ENCODE peak calls at places on chromosome 13, in four cellular contexts. E is breast epithelium, S is endothelial cell of umbilical vein, F is sigmoid colon. M is an unnamed sample.

GRCh38 chr13:31781064-31781463 is 41.7 kb downstream of the RXFP2 start:
- DNase-seq in E (no peak), S (no peak), F (no peak), M (no peak)

GRCh38 chr13:109779074-109779473 is 7.3 kb downstream of the IRS2 start:
- DNase-seq in S (no peak), F (no peak), E (no peak), M (no peak)

GRCh38 chr13:99432637-99433542 is 68.4 kb upstream of the TM9SF2 start:
- DNase-seq in S (peak; percentile 75), E (no peak), F (peak; percentile 87), M (peak; percentile 97)

GRCh38 chr13:38670627-38671026 is 16.2 kb upstream of the FREM2 start:
- DNase-seq in E (no peak), S (no peak), F (no peak), M (no peak)

GRCh38 chr13:34156841-34157365 is 339.0 kb downstream of the RFC3 start:
- DNase-seq in S (peak; percentile 99), F (peak; percentile 87), E (peak; percentile 77), M (peak; percentile 87)

GRCh38 chr13:97359181-97360057 is 74.5 kb upstream of the RAP2A start:
- DNase-seq in E (no peak), S (peak; percentile 81), F (peak; percentile 84), M (peak; percentile 71)

GRCh38 chr13:27125357-27126282 is 46.0 kb downstream of the USP12 start:
- DNase-seq in E (no peak), S (no peak), F (no peak), M (no peak)

GRCh38 chr13:90205081-90205480 is 1142.4 kb upstream of the MIR17HG start:
- DNase-seq in S (no peak), E (no peak), F (no peak), M (no peak)

GRCh38 chr13:31818236-31818635 is 78.9 kb downstream of the RXFP2 start:
- DNase-seq in F (no peak), S (no peak), E (no peak), M (no peak)

GRCh38 chr13:73167046-73167820 is 108.4 kb downstream of the KLF5 start:
- DNase-seq in E (no peak), F (no peak), S (no peak), M (no peak)

GRCh38 chr13:108734676-108735075 is 105.3 kb downstream of the MYO16 start:
- DNase-seq in E (no peak), F (no peak), S (no peak), M (no peak)

GRCh38 chr13:47146136-47146535 is 249.3 kb upstream of the HTR2A start:
- DNase-seq in F (no peak), S (no peak), E (no peak), M (no peak)

GRCh38 chr13:61810065-61810464 is 394.4 kb upstream of the PCDH20 start:
- DNase-seq in F (no peak), E (no peak), S (no peak), M (no peak)

GRCh38 chr13:113164492-113164891 is 6.0 kb downstream of the PROZ start:
- DNase-seq in F (no peak), S (no peak), E (no peak), M (no peak)

GRCh38 chr13:50831510-50831909 is 12.0 kb downstream of the DLEU7 start:
- DNase-seq in E (no peak), F (no peak), S (no peak), M (no peak)

GRCh38 chr13:113938716-113939115 is 35.2 kb downstream of the C13orf46 start:
- DNase-seq in F (no peak), S (no peak), E (no peak), M (no peak)

GRCh38 chr13:86932935-86933334 is 738.2 kb upstream of the SLITRK5 start:
- DNase-seq in E (no peak), S (no peak), F (no peak), M (no peak)

GRCh38 chr13:101875091-101875490 is 422.6 kb downstream of the ITGBL1 start:
- DNase-seq in E (no peak), S (no peak), F (no peak), M (no peak)

GRCh38 chr13:112819111-112819510 is 129.3 kb downstream of the ATP11A start:
- DNase-seq in F (peak; percentile 29), E (no peak), S (no peak), M (no peak)

GRCh38 chr13:98411617-98412310 is 165.1 kb downstream of the STK24 start:
- DNase-seq in F (peak; percentile 80), E (no peak), S (peak; percentile 60), M (peak; percentile 86)

GRCh38 chr13:43113603-43114002 is 90.2 kb downstream of the DNAJC15 start:
- DNase-seq in E (no peak), F (no peak), S (no peak), M (no peak)

GRCh38 chr13:44398606-44399005 is 25.0 kb downstream of the SERP2 start:
- DNase-seq in S (no peak), F (peak; percentile 39), E (no peak), M (peak; percentile 61)

GRCh38 chr13:30042272-30042671 is 191.9 kb upstream of the UBL3 start:
- DNase-seq in S (no peak), F (no peak), E (no peak), M (no peak)
- TF ChIP-seq POLR2A in S (no peak), F (no peak), E (no peak), M (no peak)

GRCh38 chr13:70043685-70044084 is 63.9 kb upstream of the ATXN8OS start:
- DNase-seq in F (no peak), E (no peak), S (no peak), M (no peak)
- TF ChIP-seq POLR2A in F (no peak), E (no peak), S (no peak), M (no peak)

GRCh38 chr13:77026255-77026782 is 640 bp downstream of the FBXL3 start:
- DNase-seq in E (peak; percentile 85), F (peak; percentile 90), S (peak; percentile 68), M (peak; percentile 90)
- TF ChIP-seq POLR2A in E (no peak), F (no peak), S (no peak), M (no peak)

GRCh38 chr13:24274452-24274971 is 34.9 kb upstream of the C1QTNF9 start:
- DNase-seq in S (no peak), E (no peak), F (no peak), M (no peak)
- TF ChIP-seq POLR2A in S (no peak), E (no peak), F (no peak), M (no peak)

DNA sequence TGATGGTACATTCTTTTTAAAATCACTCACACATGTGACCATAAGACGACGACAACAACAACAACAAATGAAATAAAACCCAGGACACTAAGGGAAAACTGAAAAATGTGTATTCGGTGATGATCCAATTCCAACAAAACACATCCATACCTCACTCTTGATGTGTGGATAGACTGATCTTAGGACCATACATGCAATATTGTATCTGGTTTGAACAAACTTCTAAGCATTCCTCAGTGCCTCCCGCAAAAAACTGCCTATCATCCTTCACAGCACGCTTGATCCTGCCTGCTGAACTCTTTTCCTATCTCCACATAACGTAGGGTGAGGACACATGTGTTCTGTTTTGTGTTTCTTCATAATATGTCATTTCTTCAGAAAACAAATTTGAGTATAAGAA is 415.2 kb downstream of the KCTD12 start:
- DNase-seq in F (no peak), E (no peak), S (no peak), M (no peak)
- TF ChIP-seq POLR2A in F (no peak), E (no peak), S (no peak), M (no peak)

DNA sequence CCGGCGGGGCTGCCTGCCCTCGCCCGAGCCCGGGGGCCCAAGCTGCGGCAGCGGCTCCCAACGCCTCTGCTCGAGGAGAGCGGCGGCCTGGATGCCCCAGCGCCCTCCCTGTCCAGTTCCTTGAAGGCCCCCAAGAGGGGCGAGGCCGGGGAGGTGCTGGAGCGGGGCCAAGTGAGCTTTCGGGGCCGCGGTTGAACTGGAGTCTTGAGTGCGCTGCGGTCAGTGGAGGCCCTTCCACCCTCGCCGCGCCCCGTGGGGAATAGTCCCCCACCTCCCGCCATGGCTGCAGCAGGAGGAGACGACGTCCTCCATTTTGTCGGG is 529 bp upstream of the ZMYM5 start:
- DNase-seq in E (peak; percentile 62), S (peak; percentile 85), F (peak; percentile 83), M (peak; percentile 95)
- TF ChIP-seq POLR2A in E (no peak), S (no peak), F (no peak), M (no peak)

GRCh38 chr13:23570931-23571330 is 719 bp downstream of the TNFRSF19 start:
- DNase-seq in E (no peak), S (no peak), F (no peak), M (no peak)
- TF ChIP-seq POLR2A in E (no peak), S (no peak), F (no peak), M (no peak)